ENCODE peak calls at places on chromosomes 6 and 20, in four cellular contexts. V, Z, C and Y are unnamed samples.

GRCh38 chr6:110518281-110518623 is 41.8 kb upstream of the SLC22A16 start:
- DNase-seq in C (peak), V (no peak), Z (no peak), Y (no peak)

GRCh38 chr20:62496525-62497218 is 20.9 kb upstream of the GATA5 start:
- DNase-seq in V (peak), Z (no peak), C (no peak), Y (no peak)

GRCh38 chr20:53028337-53029007 is 56.3 kb downstream of the TSHZ2 start:
- DNase-seq in C (no peak), V (no peak), Z (no peak), Y (no peak)

GRCh38 chr20:33803921-33804337 is 7.2 kb upstream of the CHMP4B start:
- DNase-seq in Z (no peak), V (no peak), C (peak), Y (no peak)

GRCh38 chr20:63822276-63822696 is 8.8 kb downstream of the ZBTB46 start:
- DNase-seq in Z (no peak), C (no peak), V (no peak), Y (no peak)

GRCh38 chr20:17343631-17344447 is 117.0 kb downstream of the PCSK2 start:
- DNase-seq in V (no peak), C (no peak), Z (no peak), Y (no peak)

GRCh38 chr6:148272084-148272483 is 70.6 kb upstream of the SASH1 start:
- DNase-seq in Z (no peak), V (no peak), C (peak), Y (no peak)

GRCh38 chr6:107115695-107116327 is 496 bp upstream of the BEND3 start:
- DNase-seq in C (peak), Z (peak), V (peak), Y (peak)

GRCh38 chr6:53792016-53792415 is 2.8 kb upstream of the LRRC1 start:
- DNase-seq in Z (no peak), V (no peak), C (no peak), Y (no peak)

GRCh38 chr20:20694591-20694990 is 17.9 kb downstream of the RALGAPA2 start:
- DNase-seq in C (no peak), Z (no peak), V (no peak), Y (no peak)

GRCh38 chr6:145733770-145734169 is 1.6 kb downstream of the EPM2A start:
- DNase-seq in C (no peak), V (no peak), Z (no peak), Y (no peak)

GRCh38 chr6:107114213-107114871 is 973 bp downstream of the BEND3 start:
- DNase-seq in V (peak), C (peak), Z (peak), Y (peak)

GRCh38 chr6:149963212-149963461 is 606 bp upstream of the ULBP1 start:
- DNase-seq in V (peak), Z (no peak), C (peak), Y (peak)

GRCh38 chr6:24126586-24127192 is 674 bp downstream of the NRSN1 start:
- DNase-seq in Z (peak), V (peak), C (peak), Y (peak)

GRCh38 chr20:24987244-24987643 is 5.3 kb downstream of the APMAP start:
- DNase-seq in Z (no peak), C (peak), V (no peak), Y (no peak)

GRCh38 chr6:27280064-27280539 is 32.0 kb downstream of the POM121L2 start:
- DNase-seq in V (peak), Z (peak), C (peak), Y (peak)

GRCh38 chr20:5349448-5349847 is 32.7 kb upstream of the PROKR2 start:
- DNase-seq in Z (no peak), C (no peak), V (no peak), Y (no peak)

GRCh38 chr6:4645713-4646356 is 130.4 kb upstream of the CDYL start:
- DNase-seq in Z (no peak), C (no peak), V (no peak), Y (no peak)

GRCh38 chr6:75283907-75284284 is 696 bp downstream of the TMEM30A start:
- DNase-seq in V (no peak), Z (no peak), C (no peak), Y (no peak)

GRCh38 chr6:155418017-155418749 is 37.5 kb downstream of the NOX3 start:
- DNase-seq in C (peak), Z (peak), V (peak), Y (peak)

GRCh38 chr20:34829191-34829590 is 3.7 kb upstream of the NCOA6 start:
- DNase-seq in C (no peak), Z (no peak), V (no peak), Y (no peak)

GRCh38 chr20:25040438-25040831 is 17.5 kb downstream of the ACSS1 start:
- DNase-seq in C (peak), Z (peak), V (no peak), Y (peak)

GRCh38 chr6:16637635-16638034 is 123.6 kb downstream of the ATXN1 start:
- DNase-seq in Z (no peak), C (no peak), V (no peak), Y (no peak)

GRCh38 chr6:140385686-140386085 is 1011.2 kb upstream of the CITED2 start:
- DNase-seq in Z (no peak), C (no peak), V (no peak), Y (no peak)

GRCh38 chr6:14200047-14200446 is 82.5 kb downstream of the CD83 start:
- DNase-seq in C (peak), V (no peak), Z (no peak), Y (no peak)

GRCh38 chr6:90025418-90026089 is 131.3 kb downstream of the GJA10 start:
- DNase-seq in Z (peak), C (peak), V (no peak), Y (no peak)

GRCh38 chr20:31829731-31830130 is 10.6 kb downstream of the MYLK2 start:
- DNase-seq in V (no peak), Z (no peak), C (no peak), Y (no peak)

GRCh38 chr6:166770216-166771116 is 143.4 kb upstream of the RPS6KA2 start:
- DNase-seq in V (no peak), C (no peak), Z (no peak), Y (no peak)

GRCh38 chr6:21277601-21278043 is 315.9 kb upstream of the SOX4 start:
- DNase-seq in C (no peak), V (no peak), Z (no peak), Y (no peak)

GRCh38 chr20:62183426-62184142 is 756 bp downstream of the MTG2 start:
- DNase-seq in C (no peak), V (no peak), Z (no peak), Y (no peak)

GRCh38 chr20:57682184-57683038 is 27.4 kb downstream of the PMEPA1 start:
- DNase-seq in C (no peak), V (peak), Z (no peak), Y (no peak)

GRCh38 chr6:154457881-154458284 is 52.6 kb downstream of the CNKSR3 start:
- DNase-seq in Z (no peak), V (no peak), C (no peak), Y (peak)

GRCh38 chr20:38889792-38890496 is 36.3 kb upstream of the FAM83D start:
- DNase-seq in C (no peak), V (no peak), Z (no peak), Y (no peak)

GRCh38 chr20:20547221-20547875 is 165.1 kb downstream of the RALGAPA2 start:
- DNase-seq in V (no peak), Z (no peak), C (peak), Y (no peak)

GRCh38 chr6:93021235-93021909 is 398.0 kb downstream of the EPHA7 start:
- DNase-seq in V (no peak), Z (no peak), C (no peak), Y (no peak)

GRCh38 chr6:134517145-134517658 is 199.3 kb upstream of the SGK1 start:
- DNase-seq in Z (peak), V (no peak), C (peak), Y (peak)